ENCODE peak calls at places on chromosomes 11 and 22, in ten cellular contexts. H, C, J, F, I, W, T, U, Y and V are unnamed samples.

GRCh38 chr11:86220654-86221053 is 23.9 kb upstream of the EED start:
- DNase-seq in H (no peak), C (no peak), J (no peak), F (no peak), I (no peak), W (no peak), T (no peak), U (no peak), Y (no peak), V (no peak)

GRCh38 chr11:88115828-88116410 is 59.3 kb downstream of the RAB38 start:
- DNase-seq in H (no peak), C (no peak), J (no peak), F (no peak), I (no peak), W (no peak), T (no peak), U (no peak), Y (no peak), V (no peak)

GRCh38 chr11:112605093-112605666 is 344.5 kb upstream of the PLET1 start:
- DNase-seq in H (no peak), C (no peak), J (no peak), F (no peak), I (peak), W (no peak), T (no peak), U (no peak), Y (no peak), V (no peak)

GRCh38 chr22:20957118-20957690 is 9.9 kb upstream of the AIFM3 start:
- DNase-seq in H (peak), C (no peak), J (no peak), F (no peak), I (no peak), W (no peak), T (peak), U (no peak), Y (no peak), V (no peak)

GRCh38 chr11:18383388-18384156 is 10.8 kb upstream of the LDHA start:
- DNase-seq in H (no peak), C (peak), J (no peak), F (peak), I (peak), W (no peak), T (no peak), U (peak), Y (peak), V (peak)

GRCh38 chr11:113179181-113179701 is 135.1 kb upstream of the TTC12 start:
- DNase-seq in H (no peak), C (no peak), J (no peak), F (no peak), I (no peak), W (no peak), T (no peak), U (no peak), Y (no peak), V (no peak)

GRCh38 chr11:84581083-84581482 is 1046.1 kb downstream of the DLG2 start:
- DNase-seq in H (no peak), C (no peak), J (no peak), F (no peak), I (no peak), W (no peak), T (no peak), U (no peak), Y (no peak), V (no peak)

GRCh38 chr22:31944700-31945477 is 554 bp downstream of the YWHAH start:
- DNase-seq in H (peak), C (no peak), J (peak), F (peak), I (no peak), W (no peak), T (peak), U (peak), Y (peak), V (peak)

GRCh38 chr11:12159351-12160099 is 49.1 kb downstream of the MICAL2 start:
- DNase-seq in H (no peak), C (no peak), J (no peak), F (no peak), I (peak), W (no peak), T (no peak), U (no peak), Y (no peak), V (no peak)

GRCh38 chr22:26483439-26484359 is at the start of the genes HPS4 and SRRD:
- DNase-seq in H (peak), C (peak), J (peak), F (peak), I (peak), W (peak), T (peak), U (peak), Y (peak), V (peak)

GRCh38 chr11:23502389-23502788 is 642.1 kb upstream of the CCDC179 start:
- DNase-seq in H (no peak), C (no peak), J (no peak), F (no peak), I (no peak), W (no peak), T (no peak), U (no peak), Y (no peak), V (no peak)

GRCh38 chr11:78037056-78037455 is 14.0 kb upstream of the KCTD14 start:
- DNase-seq in H (no peak), C (no peak), J (no peak), F (no peak), I (no peak), W (no peak), T (no peak), U (no peak), Y (no peak), V (no peak)

GRCh38 chr11:41826129-41826528 is 366.7 kb upstream of the LRRC4C start:
- DNase-seq in H (no peak), C (no peak), J (no peak), F (no peak), I (no peak), W (no peak), T (no peak), U (no peak), Y (no peak), V (no peak)

GRCh38 chr11:66967670-66968425 is 7.3 kb upstream of the C11orf86 start:
- DNase-seq in H (no peak), C (no peak), J (no peak), F (no peak), I (peak), W (no peak), T (no peak), U (no peak), Y (no peak), V (no peak)

GRCh38 chr11:84414936-84415335 is 1128.8 kb upstream of the CCDC90B start:
- DNase-seq in H (no peak), C (no peak), J (no peak), F (no peak), I (no peak), W (no peak), T (no peak), U (no peak), Y (no peak), V (no peak)

GRCh38 chr11:123477205-123477907 is 47.3 kb downstream of the GRAMD1B start:
- DNase-seq in H (no peak), C (no peak), J (no peak), F (no peak), I (no peak), W (no peak), T (no peak), U (no peak), Y (no peak), V (no peak)

GRCh38 chr11:83220279-83220678 is 26.8 kb downstream of the ANKRD42 start:
- DNase-seq in H (no peak), C (no peak), J (no peak), F (no peak), I (no peak), W (no peak), T (no peak), U (no peak), Y (no peak), V (no peak)

GRCh38 chr11:17686185-17686980 is 33.0 kb upstream of the MYOD1 start:
- DNase-seq in H (peak), C (no peak), J (no peak), F (no peak), I (no peak), W (peak), T (peak), U (no peak), Y (no peak), V (no peak)

GRCh38 chr11:2825261-2825885 is 60.2 kb downstream of the CDKN1C start:
- DNase-seq in H (no peak), C (peak), J (no peak), F (no peak), I (peak), W (no peak), T (no peak), U (no peak), Y (peak), V (no peak)

GRCh38 chr22:38700271-38700788 is 413 bp downstream of the JOSD1 start:
- DNase-seq in H (peak), C (no peak), J (no peak), F (peak), I (peak), W (no peak), T (peak), U (no peak), Y (no peak), V (no peak)

GRCh38 chr11:47714554-47715081 is 551 bp downstream of the AGBL2 start:
- DNase-seq in H (no peak), C (peak), J (no peak), F (no peak), I (peak), W (no peak), T (no peak), U (no peak), Y (no peak), V (no peak)

GRCh38 chr22:36465232-36466021 is 16.0 kb downstream of the TXN2 start:
- DNase-seq in H (no peak), C (peak), J (no peak), F (no peak), I (peak), W (no peak), T (no peak), U (no peak), Y (peak), V (no peak)

GRCh38 chr11:68010058-68011041 is at the start of gene ALDH3B1:
- DNase-seq in H (peak), C (peak), J (no peak), F (no peak), I (peak), W (no peak), T (peak), U (no peak), Y (peak), V (no peak)

GRCh38 chr11:98455500-98456186 is 565.1 kb upstream of the CNTN5 start:
- DNase-seq in H (no peak), C (no peak), J (no peak), F (no peak), I (no peak), W (no peak), T (peak), U (no peak), Y (no peak), V (no peak)

GRCh38 chr11:123776160-123776559 is 21.8 kb upstream of the OR6X1 start:
- DNase-seq in H (no peak), C (no peak), J (no peak), F (no peak), I (no peak), W (no peak), T (no peak), U (no peak), Y (no peak), V (no peak)

DNA sequence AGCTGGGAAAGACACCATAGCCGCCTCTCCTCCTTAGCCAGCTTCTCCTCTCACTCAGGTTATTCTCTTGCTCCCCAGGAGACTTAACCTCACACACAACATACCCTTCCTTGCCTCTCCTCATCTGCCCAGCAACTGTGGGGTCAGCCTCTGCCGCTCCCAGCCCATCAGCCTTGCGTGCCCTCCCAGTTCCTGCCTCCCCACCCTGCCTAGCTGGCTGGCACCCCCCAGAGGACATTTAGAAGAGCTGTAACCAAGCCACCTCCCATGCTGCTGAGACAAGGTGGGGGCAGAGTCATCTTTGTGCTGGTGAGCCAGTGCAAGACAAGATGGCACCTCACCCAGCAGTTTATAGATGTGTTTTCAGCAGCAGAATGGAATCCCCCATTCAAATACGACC is 38.2 kb downstream of the TOM1 start:
- DNase-seq in H (no peak), C (no peak), J (no peak), F (no peak), I (no peak), W (no peak), T (no peak), U (no peak), Y (no peak), V (no peak)
- TF ChIP-seq CTCF in H (no peak), C (no peak), J (no peak), F (no peak), I (no peak), W (no peak), T (no peak), U (peak), Y (no peak), V (peak)

GRCh38 chr11:10382518-10382917 is 72.5 kb upstream of the AMPD3 start:
- DNase-seq in H (no peak), C (no peak), J (no peak), F (no peak), I (peak), W (no peak), T (peak), U (no peak), Y (no peak), V (no peak)

GRCh38 chr11:10380921-10381320 is 74.1 kb upstream of the AMPD3 start:
- DNase-seq in H (no peak), C (no peak), J (no peak), F (no peak), I (no peak), W (no peak), T (no peak), U (no peak), Y (no peak), V (no peak)

GRCh38 chr11:10379871-10380568 is 75.0 kb upstream of the AMPD3 start:
- DNase-seq in H (no peak), C (no peak), J (no peak), F (no peak), I (no peak), W (no peak), T (no peak), U (no peak), Y (no peak), V (no peak)

GRCh38 chr11:10379433-10379832 is 74.6 kb downstream of the ADM start:
- DNase-seq in H (no peak), C (no peak), J (no peak), F (no peak), I (peak), W (no peak), T (no peak), U (no peak), Y (no peak), V (no peak)

DNA sequence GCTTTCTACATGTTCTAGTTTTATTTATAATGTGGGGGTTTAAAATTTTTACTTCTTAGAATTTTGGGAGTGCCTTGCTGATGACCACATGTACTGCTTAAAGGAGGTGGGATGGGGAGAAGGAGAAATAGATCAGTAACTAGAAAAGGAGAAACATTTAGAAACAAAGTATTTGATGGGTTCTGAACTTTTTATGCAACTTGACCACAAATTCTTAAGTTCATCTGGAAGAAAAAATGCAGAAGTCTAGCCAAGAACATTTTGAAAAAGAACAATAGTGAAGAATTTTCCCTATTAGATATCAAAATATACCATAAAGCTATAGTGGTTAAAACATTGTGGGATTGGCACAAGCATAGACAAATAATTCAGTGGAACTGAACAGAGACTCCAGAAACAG is 73.3 kb upstream of the AMPD3 start:
- DNase-seq in H (no peak), C (no peak), J (no peak), F (no peak), I (peak), W (no peak), T (no peak), U (no peak), Y (no peak), V (no peak)
- TF ChIP-seq CTCF in H (no peak), C (no peak), J (no peak), F (no peak), I (no peak), W (no peak), T (no peak), U (no peak), Y (no peak), V (no peak)

GRCh38 chr11:62120466-62120865 is 3.3 kb upstream of the INCENP start:
- DNase-seq in H (no peak), C (no peak), J (no peak), F (no peak), I (no peak), W (no peak), T (no peak), U (no peak), Y (no peak), V (no peak)

GRCh38 chr11:62123669-62124185 is at the start of gene INCENP:
- DNase-seq in H (peak), C (peak), J (peak), F (peak), I (peak), W (peak), T (peak), U (peak), Y (peak), V (peak)

GRCh38 chr11:62124186-62125113 is 639 bp downstream of the INCENP start:
- DNase-seq in H (peak), C (no peak), J (peak), F (peak), I (peak), W (no peak), T (no peak), U (peak), Y (peak), V (peak)

GRCh38 chr11:62120001-62120400 is 3.8 kb upstream of the INCENP start:
- DNase-seq in H (no peak), C (no peak), J (no peak), F (no peak), I (no peak), W (no peak), T (no peak), U (no peak), Y (no peak), V (no peak)

DNA sequence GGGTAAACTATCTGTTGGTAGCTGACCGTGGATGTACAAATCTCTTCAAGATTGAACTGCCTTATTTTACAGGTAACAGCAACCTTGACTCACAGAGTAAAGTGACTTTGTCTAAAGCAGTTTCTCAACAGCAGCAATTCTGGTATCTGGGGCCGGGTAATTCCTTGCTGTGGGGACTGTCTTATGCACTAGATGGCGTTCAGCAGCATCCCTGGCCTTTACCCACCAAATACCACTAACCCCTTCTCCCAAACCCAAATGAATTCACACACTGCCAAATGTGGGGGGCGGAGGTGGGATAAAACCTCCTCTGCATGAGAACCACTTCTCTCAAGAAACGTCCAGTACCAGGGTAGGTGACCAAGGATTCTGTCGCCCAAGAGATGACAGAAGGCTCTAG is 1.7 kb upstream of the INCENP start:
- DNase-seq in H (no peak), C (no peak), J (no peak), F (no peak), I (peak), W (no peak), T (peak), U (no peak), Y (no peak), V (no peak)
- TF ChIP-seq CTCF in H (no peak), C (no peak), J (peak), F (no peak), I (peak), W (peak), T (no peak), U (peak), Y (no peak), V (no peak)

GRCh38 chr11:72548481-72548880 is 114.2 kb upstream of the CLPB start:
- DNase-seq in H (no peak), C (no peak), J (no peak), F (no peak), I (no peak), W (no peak), T (no peak), U (no peak), Y (no peak), V (no peak)

GRCh38 chr11:72556433-72556832 is 117.8 kb downstream of the PDE2A start:
- DNase-seq in H (no peak), C (no peak), J (no peak), F (no peak), I (no peak), W (no peak), T (no peak), U (no peak), Y (no peak), V (no peak)

GRCh38 chr11:72552399-72552910 is 118.1 kb upstream of the CLPB start:
- DNase-seq in H (no peak), C (no peak), J (no peak), F (no peak), I (no peak), W (no peak), T (no peak), U (no peak), Y (no peak), V (no peak)

GRCh38 chr11:72551571-72551970 is 117.2 kb upstream of the CLPB start:
- DNase-seq in H (no peak), C (no peak), J (no peak), F (no peak), I (no peak), W (no peak), T (no peak), U (no peak), Y (no peak), V (no peak)

GRCh38 chr11:72553748-72554147 is 119.4 kb upstream of the CLPB start:
- DNase-seq in H (no peak), C (no peak), J (no peak), F (no peak), I (no peak), W (no peak), T (peak), U (no peak), Y (no peak), V (peak)
- TF ChIP-seq CTCF in H (no peak), C (no peak), J (no peak), F (no peak), I (no peak), W (no peak), T (peak), U (peak), Y (no peak), V (peak)

DNA sequence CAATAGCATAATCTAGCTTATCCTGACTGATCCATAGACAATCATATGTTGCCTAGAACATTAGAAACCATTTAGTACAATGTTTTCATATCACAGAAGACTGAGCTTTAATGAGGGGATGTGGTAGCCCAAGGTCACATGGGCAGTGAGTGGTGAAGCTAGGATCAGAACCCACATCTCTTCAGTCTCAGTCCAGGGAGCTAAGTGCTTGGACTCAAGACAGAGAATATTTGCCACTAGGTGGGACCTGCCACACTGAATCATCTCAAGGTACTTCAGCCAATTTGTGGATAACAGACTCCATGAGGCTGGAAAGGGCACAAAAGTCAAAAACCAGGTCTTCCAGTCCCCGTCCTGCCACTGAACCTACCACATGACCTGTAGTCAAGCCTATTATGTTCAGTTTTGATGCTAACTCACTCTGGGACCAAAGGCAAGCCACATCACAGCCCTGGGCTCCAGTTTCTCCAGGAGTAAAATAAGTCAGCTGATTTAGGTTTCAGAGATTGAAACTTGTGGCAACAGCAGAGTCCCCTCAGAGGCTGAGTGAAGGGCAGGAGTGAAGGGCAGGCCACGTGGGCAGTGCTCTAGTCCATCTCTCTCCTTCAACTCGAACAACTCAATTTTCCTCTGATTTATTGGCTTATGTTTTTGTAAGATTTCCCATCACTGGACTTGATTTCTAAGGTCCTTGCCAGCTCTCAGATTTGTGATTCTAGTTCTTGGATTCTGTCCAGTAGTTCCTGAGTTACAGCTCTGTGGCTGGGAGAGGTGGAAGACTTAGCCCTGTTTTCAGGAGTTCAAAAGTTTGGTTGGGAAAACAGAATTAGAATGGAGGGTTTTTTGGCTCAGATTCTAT is 84.6 kb upstream of the PHOX2A start:
- DNase-seq in H (no peak), C (peak), J (no peak), F (no peak), I (no peak), W (no peak), T (no peak), U (no peak), Y (no peak), V (no peak)
- TF ChIP-seq CTCF in H (no peak), C (peak), J (no peak), F (no peak), I (no peak), W (no peak), T (no peak), U (peak), Y (no peak), V (peak)